ENCODE peak calls at places on chromosome 14, in seven cellular contexts. D is left cardiac atrium; G is left lobe of liver; S is stimulated activated effector memory CD8-positive, alpha-beta T cell treated with anti-CD3 and anti-CD28 coated beads, Interleukin-12 subunit alpha, Interleukin-12 subunit beta, amount 100 ng/mL, for 72 hours; X is Right ventricle myocardium inferior; Y is T-cell; E is naive B cell. W is an unnamed sample.

GRCh38 chr14:72582582-72582981 is 311.3 kb downstream of the DPF3 start:
- ATAC-seq in D (no peak), G (peak), S (peak), X (no peak), Y (no peak), E (no peak), W (peak)

GRCh38 chr14:58281969-58282368 is 16.4 kb upstream of the ARID4A start:
- ATAC-seq in D (peak), G (peak), S (no peak), X (no peak), Y (no peak), E (no peak), W (peak)

GRCh38 chr14:21302013-21302857 is 22.4 kb downstream of the RPGRIP1 start:
- ATAC-seq in D (no peak), G (no peak), S (no peak), X (no peak), Y (no peak), E (no peak), W (no peak)

GRCh38 chr14:68671899-68672298 is 121.0 kb downstream of the ZFP36L1 start:
- ATAC-seq in D (no peak), G (no peak), S (no peak), X (peak), Y (no peak), E (no peak), W (no peak)

GRCh38 chr14:58793096-58793740 is 155.5 kb downstream of the DACT1 start:
- ATAC-seq in D (no peak), G (no peak), S (no peak), X (no peak), Y (no peak), E (no peak), W (no peak)

GRCh38 chr14:106489112-106489881 is 962.9 kb downstream of the TMEM121 start:
- ATAC-seq in D (no peak), G (no peak), S (peak), X (no peak), Y (no peak), E (no peak), W (peak)

GRCh38 chr14:53032161-53032803 is 81.4 kb upstream of the FERMT2 start:
- ATAC-seq in D (peak), G (peak), S (no peak), X (peak), Y (no peak), E (no peak), W (no peak)

GRCh38 chr14:76040704-76041103 is 55.1 kb downstream of the IFT43 start:
- ATAC-seq in D (no peak), G (no peak), S (no peak), X (no peak), Y (no peak), E (no peak), W (no peak)

GRCh38 chr14:75479770-75480600 is 42.3 kb upstream of the BATF start:
- ATAC-seq in D (no peak), G (no peak), S (no peak), X (no peak), Y (no peak), E (no peak), W (no peak)

GRCh38 chr14:72679106-72679505 is 214.8 kb downstream of the DPF3 start:
- ATAC-seq in D (peak), G (no peak), S (no peak), X (peak), Y (no peak), E (no peak), W (no peak)

GRCh38 chr14:75418779-75419768 is 8.7 kb upstream of the JDP2 start:
- ATAC-seq in D (peak), G (peak), S (peak), X (peak), Y (peak), E (peak), W (peak)

GRCh38 chr14:76752744-76753143 is 8.5 kb upstream of the VASH1 start:
- ATAC-seq in D (no peak), G (no peak), S (no peak), X (no peak), Y (no peak), E (no peak), W (no peak)

GRCh38 chr14:24121210-24121609 is 6.5 kb upstream of the NRL start:
- ATAC-seq in D (no peak), G (no peak), S (no peak), X (no peak), Y (no peak), E (no peak), W (no peak)

GRCh38 chr14:81366259-81366658 is 33.9 kb downstream of the STON2 start:
- ATAC-seq in D (peak), G (no peak), S (peak), X (no peak), Y (no peak), E (no peak), W (no peak)

GRCh38 chr14:93953739-93954515 is 22.4 kb downstream of the ASB2 start:
- ATAC-seq in D (no peak), G (no peak), S (no peak), X (no peak), Y (no peak), E (no peak), W (peak)

GRCh38 chr14:67911506-67911905 is 91.9 kb downstream of the RAD51B start:
- ATAC-seq in D (no peak), G (no peak), S (no peak), X (no peak), Y (no peak), E (no peak), W (no peak)

GRCh38 chr14:52267501-52268190 is at the start of gene PTGDR:
- ATAC-seq in D (peak), G (peak), S (peak), X (peak), Y (peak), E (peak), W (peak)

GRCh38 chr14:53011053-53011462 is 60.2 kb upstream of the FERMT2 start:
- ATAC-seq in D (peak), G (peak), S (no peak), X (peak), Y (no peak), E (no peak), W (no peak)

GRCh38 chr14:75453817-75454434 is 26.1 kb downstream of the JDP2 start:
- ATAC-seq in D (no peak), G (no peak), S (no peak), X (no peak), Y (no peak), E (peak), W (no peak)

GRCh38 chr14:100376751-100377171 is 53.6 kb downstream of the SLC25A47 start:
- ATAC-seq in D (no peak), G (no peak), S (no peak), X (no peak), Y (no peak), E (no peak), W (no peak)

GRCh38 chr14:76918751-76919421 is 92.7 kb downstream of the LRRC74A start:
- ATAC-seq in D (peak), G (peak), S (no peak), X (peak), Y (no peak), E (no peak), W (no peak)

GRCh38 chr14:37131205-37131604 is 41.2 kb downstream of the SLC25A21 start:
- ATAC-seq in D (no peak), G (no peak), S (no peak), X (no peak), Y (no peak), E (no peak), W (no peak)

GRCh38 chr14:23167006-23167847 is 16.2 kb downstream of the SLC7A8 start:
- ATAC-seq in D (no peak), G (peak), S (no peak), X (no peak), Y (no peak), E (no peak), W (no peak)

GRCh38 chr14:97866664-97867063 is 1069.5 kb downstream of the VRK1 start:
- ATAC-seq in D (no peak), G (no peak), S (peak), X (no peak), Y (no peak), E (no peak), W (peak)

GRCh38 chr14:102888748-102889147 is 33.7 kb upstream of the AMN start:
- ATAC-seq in D (no peak), G (no peak), S (no peak), X (no peak), Y (no peak), E (no peak), W (no peak)

GRCh38 chr14:94397899-94398479 is 9.6 kb upstream of the SERPINA1 start:
- ATAC-seq in D (no peak), G (no peak), S (no peak), X (no peak), Y (no peak), E (no peak), W (no peak)

GRCh38 chr14:104770851-104771272 is 17.9 kb downstream of the SIVA1 start:
- ATAC-seq in D (no peak), G (no peak), S (no peak), X (no peak), Y (no peak), E (no peak), W (no peak)

GRCh38 chr14:59529189-59529588 is 44.9 kb downstream of the JKAMP start:
- ATAC-seq in D (no peak), G (no peak), S (no peak), X (no peak), Y (no peak), E (no peak), W (no peak)

GRCh38 chr14:102028733-102029132 is 58.1 kb downstream of the HSP90AA1 start:
- ATAC-seq in D (peak), G (no peak), S (no peak), X (no peak), Y (no peak), E (no peak), W (no peak)

GRCh38 chr14:100577986-100578431 is 9.2 kb downstream of the BEGAIN start:
- ATAC-seq in D (no peak), G (no peak), S (no peak), X (no peak), Y (no peak), E (no peak), W (no peak)

W was measured in activated T-helper 17 cell treated with anti-CD3 and anti-CD28 coated beads, Interleukin-2, amount 50 U/mL, for 72 hours.